ENCODE peak calls at places on chromosomes 4 and X, in four cellular contexts. R, E, S and K are unnamed samples. For H3K36me3, the result is how much of the 10 kb centered on the place peaks cover.

GRCh38 chr4:70670332-70671014 is 4.2 kb upstream of the JCHAIN start:
- DNase-seq in R (no peak), E (no peak), S (no peak), K (no peak)

GRCh38 chrX:113384628-113385027 is 544.0 kb upstream of the AMOT start:
- DNase-seq in R (no peak), E (no peak), S (peak), K (no peak)

GRCh38 chrX:44785652-44786051 is 58.2 kb upstream of the DUSP21 start:
- DNase-seq in R (no peak), E (no peak), S (no peak), K (no peak)

GRCh38 chr4:617644-618330 is 7.6 kb upstream of the PDE6B start:
- DNase-seq in R (no peak), E (no peak), S (no peak), K (no peak)

GRCh38 chr4:147550626-147551250 is 66.5 kb upstream of the TMEM184C start:
- DNase-seq in R (no peak), E (peak), S (no peak), K (no peak)

GRCh38 chr4:33149658-33150057 is 2429.5 kb downstream of the PCDH7 start:
- DNase-seq in R (no peak), E (no peak), S (no peak), K (no peak)

GRCh38 chr4:10164877-10165283 is 48.3 kb upstream of the WDR1 start:
- DNase-seq in R (peak), E (peak), S (peak), K (peak)

GRCh38 chr4:39526810-39527295 is 386 bp downstream of the UGDH start:
- DNase-seq in R (no peak), E (no peak), S (peak), K (no peak)

GRCh38 chrX:33128048-33128805 is 83.1 kb downstream of the DMD start:
- DNase-seq in R (no peak), E (no peak), S (no peak), K (no peak)

GRCh38 chr4:190020790-190021717 is 6.0 kb downstream of the FRG2 start:
- DNase-seq in R (peak), E (peak), S (peak), K (peak)

GRCh38 chrX:130105226-130105625 is 5.1 kb downstream of the ELF4 start:
- DNase-seq in R (no peak), E (no peak), S (no peak), K (no peak)

GRCh38 chr4:48594185-48594584 is 104.1 kb downstream of the ZAR1 start:
- DNase-seq in R (no peak), E (peak), S (no peak), K (peak)

GRCh38 chr4:68152411-68152810 is 22.7 kb upstream of the TMPRSS11F start:
- DNase-seq in R (no peak), E (no peak), S (no peak), K (no peak)

GRCh38 chrX:71099736-71100135 is 4.1 kb downstream of the FOXO4 start:
- DNase-seq in R (no peak), E (no peak), S (no peak), K (no peak)

GRCh38 chr4:174198396-174199179 is 84.9 kb downstream of the FBXO8 start:
- DNase-seq in R (no peak), E (peak), S (no peak), K (no peak)

GRCh38 chr4:71209161-71209560 is 129.7 kb upstream of the SLC4A4 start:
- DNase-seq in R (no peak), E (no peak), S (no peak), K (no peak)

GRCh38 chr4:37535872-37536271 is 150.3 kb downstream of the RELL1 start:
- DNase-seq in R (no peak), E (no peak), S (no peak), K (no peak)

GRCh38 chr4:98627883-98628282 is 30.5 kb downstream of the TSPAN5 start:
- DNase-seq in R (no peak), E (no peak), S (no peak), K (no peak)

GRCh38 chr4:6119507-6120020 is 80.8 kb downstream of the JAKMIP1 start:
- DNase-seq in R (no peak), E (no peak), S (no peak), K (no peak)

GRCh38 chr4:114012749-114013148 is 33.3 kb upstream of the ARSJ start:
- DNase-seq in R (no peak), E (no peak), S (no peak), K (no peak)

GRCh38 chr4:75514949-75515612 is 808 bp downstream of the THAP6 start:
- DNase-seq in R (no peak), E (no peak), S (no peak), K (no peak)

GRCh38 chr4:152257601-152258066 is 278.3 kb downstream of the FBXW7 start:
- DNase-seq in R (no peak), E (no peak), S (no peak), K (peak)

GRCh38 chrX:10507181-10507580 is 113.2 kb downstream of the MID1 start:
- DNase-seq in R (no peak), E (no peak), S (peak), K (no peak)

GRCh38 chrX:2629316-2630168 is 61.6 kb upstream of the CD99 start:
- DNase-seq in R (no peak), E (no peak), S (peak), K (no peak)

GRCh38 chr4:41747230-41748055 is 1.1 kb downstream of the PHOX2B start:
- DNase-seq in R (no peak), E (no peak), S (no peak), K (no peak)

GRCh38 chr4:82601242-82602015 is 39.6 kb upstream of the TMEM150C start:
- DNase-seq in R (no peak), E (no peak), S (no peak), K (no peak)

GRCh38 chr4:16893141-16893571 is 5.3 kb downstream of the LDB2 start:
- DNase-seq in R (no peak), E (no peak), S (no peak), K (peak)

DNA sequence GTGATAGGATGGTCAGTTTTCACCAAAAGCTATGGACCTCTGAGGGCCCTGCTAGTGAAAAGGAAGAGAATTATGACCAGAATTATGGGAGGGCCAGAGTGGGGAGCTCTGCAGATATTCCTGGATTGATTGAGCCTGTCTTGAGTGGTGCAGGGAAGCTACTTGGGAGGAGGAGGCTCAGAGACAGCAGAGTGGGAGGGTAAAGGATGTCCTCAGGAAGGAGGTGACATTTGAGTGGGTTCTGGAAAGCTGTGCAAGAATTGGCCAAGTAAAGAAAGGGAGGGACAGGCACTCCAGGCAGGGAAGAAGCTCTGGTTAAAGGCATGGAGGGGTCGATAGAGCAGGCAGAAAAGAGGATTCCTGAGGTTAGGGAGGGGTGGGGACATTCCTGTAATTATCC is 24.1 kb downstream of the RNF4 start:
- DNase-seq in R (no peak), E (no peak), S (no peak), K (no peak)
- H3K36me3 ChIP-seq in R (under half), E (half or more), S (under half), K (half or more)

GRCh38 chr4:54041100-54041499 is 23.3 kb downstream of the CHIC2 start:
- DNase-seq in R (no peak), E (no peak), S (no peak), K (no peak)
- H3K36me3 ChIP-seq in R (under half), E (under half), S (under half), K (under half)

DNA sequence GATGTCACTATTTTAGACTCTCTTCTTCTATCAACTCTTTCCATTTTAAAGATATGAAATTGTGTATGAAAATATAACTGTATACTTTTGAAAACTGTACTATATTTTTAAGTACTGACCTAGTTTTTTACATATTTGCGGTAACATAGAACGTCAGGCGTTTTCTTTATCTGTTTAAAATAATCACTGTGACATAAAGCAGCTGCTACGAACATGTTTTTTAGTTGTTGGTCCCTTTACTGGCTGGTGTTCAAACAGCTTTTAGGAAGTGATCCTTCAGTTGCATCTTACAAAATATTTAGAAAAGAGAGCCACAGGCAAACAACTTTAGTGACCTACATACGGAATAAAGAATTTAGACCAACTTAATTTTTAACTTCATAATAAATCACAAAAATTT is 73.1 kb downstream of the METTL14 start:
- DNase-seq in R (no peak), E (no peak), S (no peak), K (no peak)
- H3K36me3 ChIP-seq in R (under half), E (under half), S (under half), K (under half)

DNA sequence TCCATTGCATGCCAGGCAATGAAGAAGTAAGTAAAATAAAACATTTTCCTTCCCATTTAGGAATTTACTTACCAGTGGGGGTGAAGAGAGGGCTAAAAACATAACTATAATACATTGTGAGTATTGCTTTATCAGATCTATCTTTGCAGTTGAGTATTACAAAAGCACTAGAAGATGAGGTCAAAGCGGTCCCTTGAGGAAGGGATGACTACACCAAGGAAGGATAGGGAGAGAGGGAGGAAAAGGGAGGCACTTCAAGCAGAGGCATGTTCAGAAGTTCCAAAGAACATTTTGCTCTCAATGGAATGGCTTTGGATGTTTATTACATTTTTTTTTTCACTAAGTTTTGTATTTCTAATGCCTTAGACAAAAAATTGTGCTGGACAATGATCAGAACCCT is 127.8 kb downstream of the TET2 start:
- DNase-seq in R (no peak), E (no peak), S (no peak), K (no peak)
- H3K36me3 ChIP-seq in R (under half), E (half or more), S (under half), K (under half)

GRCh38 chrX:11867610-11868345 is 109.7 kb downstream of the MSL3 start:
- DNase-seq in R (no peak), E (no peak), S (no peak), K (no peak)
- H3K36me3 ChIP-seq in R (under half), E (under half), S (under half), K (under half)

GRCh38 chrX:47206316-47206715 is 12.2 kb upstream of the CDK16 start:
- DNase-seq in R (no peak), E (no peak), S (no peak), K (no peak)
- H3K36me3 ChIP-seq in R (under half), E (half or more), S (under half), K (half or more)

GRCh38 chrX:54271661-54272060 is 86.2 kb downstream of the WNK3 start:
- DNase-seq in R (no peak), E (no peak), S (no peak), K (peak)
- H3K36me3 ChIP-seq in R (under half), E (under half), S (under half), K (under half)

DNA sequence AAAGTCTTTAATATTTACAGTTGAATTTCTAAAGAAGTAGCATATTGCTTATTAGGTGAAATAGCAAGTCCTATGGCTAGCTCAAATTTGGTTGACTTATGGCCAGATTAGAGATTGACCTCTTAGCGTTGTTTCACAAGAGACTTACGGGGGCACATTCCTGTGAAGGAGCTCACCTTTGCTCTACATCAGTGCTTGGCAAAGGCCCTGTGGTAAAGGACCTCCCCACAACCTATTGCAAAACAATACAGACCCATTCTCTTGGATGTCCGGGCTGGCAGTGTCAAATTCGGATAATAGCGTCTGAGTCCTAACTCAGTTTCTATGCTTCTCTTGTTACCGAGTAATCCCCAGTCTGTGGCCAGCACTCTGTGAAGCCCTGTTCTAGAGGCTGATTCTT is 10.9 kb downstream of the PDHA1 start:
- DNase-seq in R (no peak), E (no peak), S (no peak), K (no peak)
- H3K36me3 ChIP-seq in R (under half), E (half or more), S (under half), K (half or more)

GRCh38 chr4:13601060-13601459 is 26.5 kb downstream of the BOD1L1 start:
- DNase-seq in R (no peak), E (no peak), S (no peak), K (no peak)
- H3K36me3 ChIP-seq in R (under half), E (under half), S (under half), K (half or more)